ENCODE peak calls at places on chromosomes 16 and 17, in five cellular contexts. One of them, this sample, is unnamed.

GRCh38 chr16:78684655-78685400 is 585.4 kb downstream of the WWOX start:
- DNase-seq in Karpas-422: no peak
- DNase-seq in GM23248: peak
- DNase-seq in dorsolateral prefrontal cortex: no peak
- DNase-seq in aorta: no peak
- DNase-seq in this sample: peak

GRCh38 chr17:57166803-57167202 is 81.8 kb downstream of the AKAP1 start:
- DNase-seq in Karpas-422: no peak
- DNase-seq in GM23248: no peak
- DNase-seq in dorsolateral prefrontal cortex: no peak
- DNase-seq in aorta: no peak
- DNase-seq in this sample: no peak

GRCh38 chr17:48970865-48971687 is 2.7 kb upstream of the GIP start:
- DNase-seq in Karpas-422: no peak
- DNase-seq in aorta: no peak
- DNase-seq in dorsolateral prefrontal cortex: no peak
- DNase-seq in GM23248: no peak
- DNase-seq in this sample: no peak

GRCh38 chr17:68318103-68318991 is 27.1 kb downstream of the ARSG start:
- DNase-seq in GM23248: peak
- DNase-seq in dorsolateral prefrontal cortex: no peak
- DNase-seq in Karpas-422: no peak
- DNase-seq in aorta: no peak
- DNase-seq in this sample: no peak

GRCh38 chr17:73799781-73800627 is 155.8 kb upstream of the SDK2 start:
- DNase-seq in GM23248: no peak
- DNase-seq in Karpas-422: no peak
- DNase-seq in dorsolateral prefrontal cortex: no peak
- DNase-seq in aorta: no peak
- DNase-seq in this sample: no peak

GRCh38 chr17:16286947-16287562 is 66.2 kb downstream of the CENPV start:
- DNase-seq in aorta: peak
- DNase-seq in dorsolateral prefrontal cortex: no peak
- DNase-seq in GM23248: peak
- DNase-seq in Karpas-422: peak
- DNase-seq in this sample: peak

GRCh38 chr16:4266372-4266771 is 6.5 kb downstream of the TFAP4 start:
- DNase-seq in Karpas-422: peak
- DNase-seq in dorsolateral prefrontal cortex: no peak
- DNase-seq in aorta: no peak
- DNase-seq in GM23248: no peak
- DNase-seq in this sample: no peak

GRCh38 chr16:4489030-4489429 is 12.8 kb downstream of the HMOX2 start:
- DNase-seq in dorsolateral prefrontal cortex: no peak
- DNase-seq in aorta: no peak
- DNase-seq in GM23248: peak
- DNase-seq in Karpas-422: no peak
- DNase-seq in this sample: no peak

GRCh38 chr17:18258356-18259038 is at the start of gene FLII:
- DNase-seq in dorsolateral prefrontal cortex: peak
- DNase-seq in GM23248: peak
- DNase-seq in Karpas-422: peak
- DNase-seq in aorta: peak
- DNase-seq in this sample: no peak

GRCh38 chr17:37488009-37488604 is 1.6 kb upstream of the DUSP14 start:
- DNase-seq in GM23248: peak
- DNase-seq in aorta: no peak
- DNase-seq in Karpas-422: peak
- DNase-seq in dorsolateral prefrontal cortex: no peak
- DNase-seq in this sample: no peak

GRCh38 chr16:55760665-55761035 is 72.2 kb downstream of the CES1 start:
- DNase-seq in dorsolateral prefrontal cortex: no peak
- DNase-seq in GM23248: peak
- DNase-seq in Karpas-422: no peak
- DNase-seq in aorta: peak
- DNase-seq in this sample: no peak

GRCh38 chr17:56979091-56979480 is 1.2 kb downstream of the SCPEP1 start:
- DNase-seq in Karpas-422: no peak
- DNase-seq in aorta: no peak
- DNase-seq in dorsolateral prefrontal cortex: no peak
- DNase-seq in GM23248: no peak
- DNase-seq in this sample: no peak

GRCh38 chr16:86379505-86379846 is 130.9 kb upstream of the FOXF1 start:
- DNase-seq in GM23248: peak
- DNase-seq in dorsolateral prefrontal cortex: no peak
- DNase-seq in aorta: no peak
- DNase-seq in Karpas-422: no peak
- DNase-seq in this sample: no peak

GRCh38 chr16:16019488-16019887 is 70.1 kb downstream of the ABCC1 start:
- DNase-seq in GM23248: peak
- DNase-seq in Karpas-422: no peak
- DNase-seq in aorta: peak
- DNase-seq in dorsolateral prefrontal cortex: no peak
- DNase-seq in this sample: peak

GRCh38 chr16:22962905-22963304 is 148.9 kb downstream of the HS3ST2 start:
- DNase-seq in dorsolateral prefrontal cortex: no peak
- DNase-seq in Karpas-422: no peak
- DNase-seq in GM23248: no peak
- DNase-seq in aorta: no peak
- DNase-seq in this sample: no peak

GRCh38 chr17:45424769-45425124 is 7.9 kb downstream of the ARHGAP27 start:
- DNase-seq in Karpas-422: no peak
- DNase-seq in aorta: peak
- DNase-seq in GM23248: no peak
- DNase-seq in dorsolateral prefrontal cortex: no peak
- DNase-seq in this sample: no peak
- H3K27ac ChIP-seq in Karpas-422: no peak
- H3K27ac ChIP-seq in aorta: no peak
- H3K27ac ChIP-seq in GM23248: no peak
- H3K27ac ChIP-seq in dorsolateral prefrontal cortex: no peak
- H3K27ac ChIP-seq in this sample: no peak

GRCh38 chr16:89334988-89335802 is 117.7 kb downstream of the ZNF778 start:
- DNase-seq in GM23248: no peak
- DNase-seq in dorsolateral prefrontal cortex: peak
- DNase-seq in aorta: peak
- DNase-seq in Karpas-422: no peak
- DNase-seq in this sample: no peak
- H3K27ac ChIP-seq in GM23248: no peak
- H3K27ac ChIP-seq in dorsolateral prefrontal cortex: peak
- H3K27ac ChIP-seq in aorta: no peak
- H3K27ac ChIP-seq in Karpas-422: no peak
- H3K27ac ChIP-seq in this sample: no peak

GRCh38 chr17:78144146-78144719 is 2.0 kb upstream of the C17orf99 start:
- DNase-seq in Karpas-422: peak
- DNase-seq in dorsolateral prefrontal cortex: peak
- DNase-seq in aorta: peak
- DNase-seq in GM23248: peak
- DNase-seq in this sample: peak
- H3K27ac ChIP-seq in Karpas-422: no peak
- H3K27ac ChIP-seq in dorsolateral prefrontal cortex: peak
- H3K27ac ChIP-seq in aorta: no peak
- H3K27ac ChIP-seq in GM23248: no peak
- H3K27ac ChIP-seq in this sample: peak

DNA sequence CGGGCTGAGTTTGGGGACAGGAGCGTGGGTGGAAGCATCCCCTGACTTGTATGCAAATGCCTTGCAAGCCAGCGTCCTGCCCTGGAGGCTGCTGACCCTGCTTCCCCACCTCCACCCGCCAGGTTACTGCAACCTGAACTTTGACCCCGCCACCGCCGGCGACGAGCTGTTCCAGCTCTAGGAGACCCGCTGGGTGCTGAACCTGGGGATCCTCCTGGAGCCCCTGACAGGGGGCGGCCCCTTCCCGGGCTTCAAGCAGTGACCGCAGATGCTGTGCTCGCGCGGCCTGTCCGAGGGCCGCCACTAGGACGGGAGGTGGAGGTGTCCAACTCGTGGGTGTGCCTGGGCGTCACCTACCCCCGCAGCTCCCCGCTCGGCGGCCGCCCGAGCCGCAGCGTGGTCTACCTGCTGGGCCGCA is 10.7 kb upstream of the SLC16A5 start:
- DNase-seq in Karpas-422: no peak
- DNase-seq in GM23248: no peak
- DNase-seq in aorta: no peak
- DNase-seq in dorsolateral prefrontal cortex: no peak
- DNase-seq in this sample: no peak
- H3K27ac ChIP-seq in Karpas-422: no peak
- H3K27ac ChIP-seq in GM23248: no peak
- H3K27ac ChIP-seq in aorta: peak
- H3K27ac ChIP-seq in dorsolateral prefrontal cortex: peak
- H3K27ac ChIP-seq in this sample: peak

DNA sequence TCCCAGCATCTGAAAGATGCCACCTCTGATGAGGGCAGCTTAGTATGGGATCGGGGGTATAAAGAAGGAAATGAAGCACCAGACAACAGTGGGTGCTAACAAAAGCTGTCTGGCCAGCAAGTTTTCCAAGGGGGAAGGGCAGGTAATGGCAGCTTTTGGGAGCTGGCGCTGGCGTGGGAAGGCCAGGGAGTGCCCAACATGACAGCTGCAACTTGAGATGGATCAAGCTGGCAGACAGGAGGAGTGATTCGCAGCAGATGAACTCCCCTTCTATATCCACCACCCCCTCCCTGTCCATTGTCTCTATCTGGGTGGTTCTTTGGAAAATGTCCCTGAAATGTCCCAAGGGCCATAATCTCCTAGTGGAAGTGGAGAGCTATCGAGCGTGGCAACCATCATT is 4.7 kb upstream of the INPP5K start:
- DNase-seq in Karpas-422: no peak
- DNase-seq in aorta: no peak
- DNase-seq in dorsolateral prefrontal cortex: no peak
- DNase-seq in GM23248: no peak
- DNase-seq in this sample: no peak
- H3K27ac ChIP-seq in Karpas-422: no peak
- H3K27ac ChIP-seq in aorta: no peak
- H3K27ac ChIP-seq in dorsolateral prefrontal cortex: no peak
- H3K27ac ChIP-seq in GM23248: no peak
- H3K27ac ChIP-seq in this sample: no peak

DNA sequence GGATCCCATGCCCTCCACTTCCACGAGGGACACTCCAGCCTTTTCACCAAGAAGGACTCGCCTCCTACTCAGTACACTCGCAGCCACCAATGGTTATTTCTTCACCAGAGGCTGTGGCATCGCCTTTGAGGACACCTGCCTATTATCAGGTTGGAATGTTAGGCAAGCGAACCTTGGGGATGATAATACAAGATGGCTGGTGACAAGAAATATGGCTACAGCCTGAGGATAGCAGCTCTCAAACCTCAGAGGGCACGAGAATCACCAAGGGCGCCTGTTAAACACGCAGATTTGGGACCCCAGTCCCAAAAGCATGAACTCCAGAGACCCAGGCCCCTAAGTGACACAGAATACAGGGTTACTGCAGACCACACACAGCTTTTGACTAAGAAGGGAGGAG is 58.1 kb downstream of the CYTH1 start:
- DNase-seq in aorta: no peak
- DNase-seq in GM23248: no peak
- DNase-seq in Karpas-422: no peak
- DNase-seq in dorsolateral prefrontal cortex: no peak
- DNase-seq in this sample: no peak
- H3K27ac ChIP-seq in aorta: no peak
- H3K27ac ChIP-seq in GM23248: no peak
- H3K27ac ChIP-seq in Karpas-422: no peak
- H3K27ac ChIP-seq in dorsolateral prefrontal cortex: peak
- H3K27ac ChIP-seq in this sample: no peak

GRCh38 chr17:83100220-83100852 is 20.9 kb downstream of the METRNL start:
- DNase-seq in Karpas-422: no peak
- DNase-seq in dorsolateral prefrontal cortex: no peak
- DNase-seq in GM23248: peak
- DNase-seq in aorta: peak
- DNase-seq in this sample: no peak
- H3K27ac ChIP-seq in Karpas-422: no peak
- H3K27ac ChIP-seq in dorsolateral prefrontal cortex: no peak
- H3K27ac ChIP-seq in GM23248: peak
- H3K27ac ChIP-seq in aorta: peak
- H3K27ac ChIP-seq in this sample: peak

DNA sequence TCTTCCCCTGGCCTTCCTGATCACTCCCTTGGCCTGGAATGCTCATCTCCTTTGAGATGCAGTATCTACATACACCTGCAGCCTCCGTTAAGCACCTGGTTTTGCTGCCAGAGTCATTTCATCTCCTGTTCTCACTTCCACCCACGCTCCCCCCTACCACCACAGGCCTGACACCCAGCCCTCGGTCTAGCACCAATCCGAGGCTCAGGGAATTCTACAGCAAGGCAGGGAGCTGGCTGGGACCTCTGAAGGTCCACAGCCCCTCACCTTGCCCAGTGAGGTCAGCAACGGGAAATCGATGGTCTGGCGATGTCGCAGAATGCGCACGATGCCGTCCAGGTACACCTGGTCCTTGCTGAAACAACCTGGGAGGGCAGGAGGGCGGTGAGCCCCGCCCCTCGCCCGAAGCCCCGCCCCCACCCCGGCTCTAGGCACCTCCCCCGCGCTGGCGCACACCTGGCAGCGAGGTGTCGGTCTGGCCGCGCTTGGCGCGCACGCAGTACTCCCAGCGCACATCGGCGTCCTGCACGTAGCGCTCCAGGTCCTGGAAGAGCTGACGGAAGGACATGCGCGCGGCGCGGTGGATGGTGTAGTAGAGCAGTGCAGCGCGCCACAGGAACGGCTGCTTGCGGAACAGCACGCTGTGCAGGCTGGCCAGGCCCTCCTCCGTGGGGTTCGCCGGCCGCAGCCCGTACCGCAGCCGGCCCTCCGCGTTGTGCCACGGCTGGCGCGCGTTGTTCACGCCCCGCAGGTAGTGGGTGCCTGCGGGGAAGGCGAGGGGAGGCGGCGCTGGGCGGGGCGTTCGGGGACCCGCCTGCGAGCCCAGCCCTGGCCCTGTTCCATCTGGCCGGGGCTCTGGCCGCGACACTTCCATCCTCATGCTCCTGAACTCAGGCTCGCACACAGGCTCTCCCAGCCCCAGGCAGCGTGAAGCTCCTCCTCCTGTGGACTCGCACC is 5.7 kb downstream of the MATCAP1 start:
- DNase-seq in dorsolateral prefrontal cortex: no peak
- DNase-seq in aorta: peak
- DNase-seq in GM23248: peak
- DNase-seq in Karpas-422: no peak
- DNase-seq in this sample: no peak
- H3K27ac ChIP-seq in dorsolateral prefrontal cortex: peak
- H3K27ac ChIP-seq in aorta: no peak
- H3K27ac ChIP-seq in GM23248: no peak
- H3K27ac ChIP-seq in Karpas-422: no peak
- H3K27ac ChIP-seq in this sample: peak